ENCODE peak calls at places on chromosomes 13 and 19, in nine cellular contexts. H is tibial artery, X is dorsolateral prefrontal cortex, D is small intestine, S is MG63, Z is tibial nerve, A is H7, U is ovary, T is pancreas. P is an unnamed sample.

GRCh38 chr19:31819837-31820236 is 470.6 kb upstream of the TSHZ3 start:
- DNase-seq in H (no peak), X (no peak), D (no peak), S (no peak), Z (no peak), A (no peak), U (no peak), T (no peak), P (no peak)

GRCh38 chr13:23919006-23919405 is 21.7 kb upstream of the C1QTNF9B start:
- DNase-seq in H (no peak), X (no peak), D (no peak), S (no peak), Z (no peak), A (no peak), U (no peak), T (no peak), P (no peak)

GRCh38 chr13:23500858-23501257 is 67.4 kb upstream of the SACS start:
- DNase-seq in H (no peak), X (no peak), D (no peak), S (peak; percentile 31), Z (no peak), A (no peak), U (no peak), T (no peak), P (no peak)

GRCh38 chr13:22468055-22468454 is 712.7 kb upstream of the SGCG start:
- DNase-seq in H (no peak), X (no peak), D (no peak), S (no peak), Z (no peak), A (no peak), U (no peak), T (no peak), P (no peak)

GRCh38 chr13:43787518-43787891 is 733 bp upstream of the ENOX1 start:
- DNase-seq in H (no peak), X (no peak), D (no peak), S (no peak), Z (no peak), A (no peak), U (no peak), T (no peak), P (no peak)

GRCh38 chr19:16002380-16002779 is 53.6 kb downstream of the OR10H4 start:
- DNase-seq in H (no peak), X (no peak), D (no peak), S (no peak), Z (no peak), A (no peak), U (no peak), T (no peak), P (no peak)

GRCh38 chr13:40664100-40665060 is 2.1 kb downstream of the FOXO1 start:
- DNase-seq in H (peak; percentile 82), X (peak; percentile 50), D (peak; percentile 76), S (peak; percentile 45), Z (peak; percentile 73), A (peak; percentile 68), U (peak; percentile 64), T (peak; percentile 91), P (peak; percentile 70)

GRCh38 chr19:42201489-42202289 is 15.8 kb downstream of the DEDD2 start:
- DNase-seq in H (no peak), X (no peak), D (peak; percentile 39), S (no peak), Z (no peak), A (no peak), U (no peak), T (no peak), P (no peak)

GRCh38 chr19:51688665-51689571 is 4.2 kb upstream of the SPACA6 start:
- DNase-seq in H (peak; percentile 90), X (peak; percentile 89), D (peak; percentile 35), S (peak; percentile 96), Z (peak; percentile 74), A (peak; percentile 91), U (peak; percentile 97), T (peak; percentile 90), P (peak; percentile 90)

GRCh38 chr13:85729296-85729695 is 69.9 kb downstream of the SLITRK6 start:
- DNase-seq in H (no peak), X (no peak), D (no peak), S (no peak), Z (no peak), A (no peak), U (no peak), T (no peak), P (no peak)

GRCh38 chr19:36963262-36963661 is 47.1 kb downstream of the ZNF568 start:
- DNase-seq in H (no peak), X (no peak), D (no peak), S (no peak), Z (no peak), A (no peak), U (no peak), T (no peak), P (peak; percentile 3)

GRCh38 chr19:29448046-29448445 is 77.7 kb upstream of the VSTM2B start:
- DNase-seq in H (no peak), X (no peak), D (no peak), S (no peak), Z (no peak), A (peak; percentile 4), U (no peak), T (no peak), P (no peak)

GRCh38 chr19:18832331-18833140 is 777 bp downstream of the UPF1 start:
- DNase-seq in H (no peak), X (no peak), D (peak; percentile 37), S (peak; percentile 40), Z (no peak), A (peak; percentile 85), U (no peak), T (no peak), P (peak; percentile 71)

GRCh38 chr19:17420267-17420924 is 549 bp downstream of the MVB12A start:
- DNase-seq in H (peak; percentile 30), X (no peak), D (peak; percentile 29), S (peak; percentile 71), Z (no peak), A (peak; percentile 88), U (peak; percentile 71), T (peak; percentile 62), P (peak; percentile 85)

DNA sequence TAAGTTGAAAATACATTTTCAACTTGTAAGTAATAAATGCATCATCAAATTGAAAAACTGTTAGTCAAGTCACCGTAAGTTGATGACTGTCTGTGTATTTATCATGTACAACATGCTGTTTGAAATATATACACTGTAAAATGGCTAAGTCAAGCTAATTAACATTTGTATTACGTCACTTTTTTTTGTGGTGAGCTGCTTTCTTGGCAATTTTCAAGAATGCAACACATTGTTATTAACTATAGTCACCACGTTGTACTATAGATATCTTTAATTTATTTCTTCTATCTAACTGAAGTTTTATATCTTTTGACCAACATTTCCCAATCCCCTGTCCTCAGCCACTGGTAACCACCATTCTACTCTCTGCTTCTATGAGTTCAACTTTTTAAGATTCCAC is 57.0 kb downstream of the RBM26 start:
- DNase-seq in H (no peak), X (no peak), D (no peak), S (no peak), Z (no peak), A (no peak), U (no peak), T (no peak), P (no peak)
- H3K27me3 ChIP-seq in H (no peaks in the 10 kb centered on the region), X (no peaks in the 10 kb centered on the region), D (no peaks in the 10 kb centered on the region), S (no peaks in the 10 kb centered on the region), Z (no peaks in the 10 kb centered on the region), A (no peaks in the 10 kb centered on the region), U (no peaks in the 10 kb centered on the region), T (no peaks in the 10 kb centered on the region), P (no peaks in the 10 kb centered on the region)

GRCh38 chr13:77696863-77697207 is 652 bp upstream of the SLAIN1 start:
- DNase-seq in H (no peak), X (no peak), D (no peak), S (no peak), Z (no peak), A (no peak), U (no peak), T (no peak), P (no peak)
- H3K27me3 ChIP-seq in H (no peaks in the 10 kb centered on the region), X (no peaks in the 10 kb centered on the region), D (no peaks in the 10 kb centered on the region), S (peaks cover 47% of the 10 kb centered on the region), Z (peaks cover 62% of the 10 kb centered on the region), A (peaks cover 22% of the 10 kb centered on the region), U (no peaks in the 10 kb centered on the region), T (no peaks in the 10 kb centered on the region), P (peaks cover 10% of the 10 kb centered on the region)

GRCh38 chr19:1063909-1064660 is 2.9 kb upstream of the ARHGAP45 start:
- DNase-seq in H (no peak), X (no peak), D (no peak), S (no peak), Z (no peak), A (peak; percentile 94), U (peak; percentile 22), T (no peak), P (no peak)

GRCh38 chr19:1066251-1066747 is 668 bp upstream of the ARHGAP45 start:
- DNase-seq in H (no peak), X (no peak), D (no peak), S (no peak), Z (no peak), A (no peak), U (no peak), T (no peak), P (peak; percentile 67)

GRCh38 chr19:1064661-1065605 is 2.0 kb upstream of the ARHGAP45 start:
- DNase-seq in H (peak; percentile 59), X (no peak), D (peak; percentile 72), S (peak; percentile 66), Z (no peak), A (peak; percentile 93), U (peak; percentile 56), T (peak; percentile 90), P (peak; percentile 88)

GRCh38 chr19:1066748-1067340 is at the start of gene ARHGAP45:
- DNase-seq in H (no peak), X (no peak), D (peak; percentile 51), S (no peak), Z (no peak), A (peak; percentile 94), U (no peak), T (no peak), P (peak; percentile 66)

GRCh38 chr19:1065606-1066109 is 1.3 kb upstream of the ARHGAP45 start:
- DNase-seq in H (no peak), X (no peak), D (peak; percentile 81), S (no peak), Z (no peak), A (peak; percentile 76), U (peak; percentile 26), T (no peak), P (no peak)
- H3K27me3 ChIP-seq in H (no peaks in the 10 kb centered on the region), X (peaks cover 66% of the 10 kb centered on the region), D (peaks cover 2% of the 10 kb centered on the region), S (no peaks in the 10 kb centered on the region), Z (peaks cover 55% of the 10 kb centered on the region), A (peaks cover 34% of the 10 kb centered on the region), U (peaks cover 15% of the 10 kb centered on the region), T (peaks cover 4% of the 10 kb centered on the region), P (peaks cover 34% of the 10 kb centered on the region)

GRCh38 chr19:10418281-10419199 is 1.8 kb upstream of the PDE4A start:
- DNase-seq in H (no peak), X (no peak), D (no peak), S (peak; percentile 60), Z (no peak), A (peak; percentile 73), U (no peak), T (no peak), P (peak; percentile 56)

GRCh38 chr19:10420444-10421239 is at the start of gene PDE4A:
- DNase-seq in H (no peak), X (no peak), D (no peak), S (peak; percentile 80), Z (no peak), A (peak; percentile 90), U (no peak), T (no peak), P (peak; percentile 73)

GRCh38 chr19:10421240-10421948 is 1.1 kb downstream of the PDE4A start:
- DNase-seq in H (no peak), X (no peak), D (no peak), S (no peak), Z (no peak), A (peak; percentile 43), U (no peak), T (no peak), P (no peak)

GRCh38 chr19:10419200-10419645 is 1.1 kb upstream of the PDE4A start:
- DNase-seq in H (no peak), X (no peak), D (no peak), S (peak; percentile 78), Z (no peak), A (no peak), U (no peak), T (no peak), P (peak; percentile 51)

GRCh38 chr19:10419646-10420443 is 493 bp upstream of the PDE4A start:
- DNase-seq in H (no peak), X (peak; percentile 69), D (no peak), S (peak; percentile 92), Z (no peak), A (peak; percentile 98), U (no peak), T (no peak), P (peak; percentile 62)
- H3K27me3 ChIP-seq in H (no peaks in the 10 kb centered on the region), X (peaks cover 67% of the 10 kb centered on the region), D (peaks cover 35% of the 10 kb centered on the region), S (peaks cover 55% of the 10 kb centered on the region), Z (peaks cover 96% of the 10 kb centered on the region), A (peaks cover 84% of the 10 kb centered on the region), U (peaks cover 8% of the 10 kb centered on the region), T (peaks cover 5% of the 10 kb centered on the region), P (peaks cover 59% of the 10 kb centered on the region)